ENCODE peak calls at places on chromosomes 3 and 15, in eight cellular contexts. Y, R, V, O, U, L, G and I are unnamed samples.

GRCh38 chr3:30174357-30174756 is 432.0 kb upstream of the TGFBR2 start:
- DNase-seq in V (no peak), U (no peak), L (no peak), G (no peak), R (no peak), O (no peak), Y (no peak), I (no peak)

GRCh38 chr3:98744283-98744682 is 18.9 kb upstream of the ST3GAL6 start:
- DNase-seq in Y (no peak), O (no peak), G (no peak), V (no peak), L (no peak), U (no peak), R (no peak), I (no peak)

GRCh38 chr3:133910422-133910821 is 14.7 kb upstream of the RAB6B start:
- DNase-seq in Y (no peak), U (no peak), G (no peak), O (no peak), L (peak; percentile 69), V (no peak), R (no peak), I (no peak)

GRCh38 chr3:88003115-88003755 is 55.6 kb downstream of the CGGBP1 start:
- DNase-seq in O (peak; percentile 23), R (no peak), U (peak; percentile 26), L (peak; percentile 76), V (peak; percentile 49), Y (peak; percentile 61), G (peak; percentile 25), I (no peak)

GRCh38 chr3:71600646-71601288 is 17.2 kb upstream of the FOXP1 start:
- DNase-seq in U (peak; percentile 27), V (no peak), Y (no peak), G (no peak), O (no peak), R (no peak), L (no peak), I (no peak)

GRCh38 chr3:94587291-94587690 is 524.4 kb downstream of the NSUN3 start:
- DNase-seq in L (no peak), Y (no peak), O (no peak), G (no peak), U (no peak), R (no peak), V (no peak), I (no peak)

GRCh38 chr15:67224889-67225288 is 29.6 kb downstream of the AAGAB start:
- DNase-seq in G (no peak), L (no peak), R (no peak), O (no peak), U (no peak), V (no peak), Y (peak; percentile 7), I (no peak)

GRCh38 chr15:42453826-42454225 is 37.1 kb downstream of the ZNF106 start:
- DNase-seq in V (no peak), R (no peak), Y (no peak), O (no peak), G (no peak), U (no peak), L (no peak), I (no peak)

GRCh38 chr15:64112904-64113303 is 17.1 kb downstream of the SNX1 start:
- DNase-seq in Y (no peak), L (no peak), U (no peak), V (peak; percentile 52), O (no peak), G (no peak), R (no peak), I (no peak)

GRCh38 chr3:123081718-123082369 is 15.0 kb downstream of the PDIA5 start:
- DNase-seq in G (no peak), Y (no peak), U (no peak), O (no peak), R (no peak), L (no peak), V (no peak), I (no peak)

DNA sequence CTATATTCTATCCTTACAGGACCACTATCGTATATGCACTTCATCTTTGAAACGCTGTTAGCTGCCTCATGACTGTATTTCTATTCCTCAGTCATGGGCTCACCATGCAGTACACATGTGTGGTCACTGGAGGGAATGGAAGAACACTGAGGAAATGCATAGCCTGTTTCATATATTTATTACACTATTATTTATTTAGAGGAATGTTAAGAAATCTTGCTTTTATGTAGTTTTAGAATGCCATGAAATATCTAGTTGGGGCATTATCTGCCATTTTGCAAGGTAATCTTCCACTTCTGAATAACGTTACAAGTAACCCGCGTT is 155.7 kb downstream of the IGF1R start:
- DNase-seq in R (no peak), Y (no peak), L (no peak), G (no peak), O (no peak), V (peak; percentile 17), U (no peak), I (no peak)
- TF ChIP-seq CTCF in R (peak; percentile 40), Y (peak; percentile 26), L (no peak), G (no peak), O (no peak), V (peak; percentile 18), U (no peak), I (peak; percentile 24)

GRCh38 chr15:89822951-89823701 is 8.5 kb upstream of the ANPEP start:
- DNase-seq in O (no peak), L (no peak), R (peak; percentile 28), Y (no peak), U (no peak), G (no peak), V (peak; percentile 18), I (no peak)

GRCh38 chr15:89823836-89824606 is 9.4 kb upstream of the ANPEP start:
- DNase-seq in G (no peak), V (no peak), R (no peak), O (no peak), U (no peak), Y (no peak), L (no peak), I (no peak)

GRCh38 chr15:89824607-89824867 is 9.9 kb upstream of the ANPEP start:
- DNase-seq in R (peak; percentile 40), U (no peak), Y (no peak), O (no peak), L (peak; percentile 38), G (no peak), V (no peak), I (no peak)

GRCh38 chr15:89826671-89827655 is 12.3 kb upstream of the ANPEP start:
- DNase-seq in V (no peak), L (no peak), R (no peak), O (no peak), Y (no peak), U (no peak), G (no peak), I (no peak)

GRCh38 chr15:89825264-89825940 is 10.8 kb upstream of the ANPEP start:
- DNase-seq in R (no peak), L (no peak), V (no peak), O (no peak), G (no peak), Y (no peak), U (no peak), I (no peak)
- H3K4me1 ChIP-seq in R (no peaks in the 10 kb centered on the region), L (no peaks in the 10 kb centered on the region), V (peaks cover 27% of the 10 kb centered on the region), O (peaks cover 51% of the 10 kb centered on the region), G (peaks cover 57% of the 10 kb centered on the region), Y (peaks cover 15% of the 10 kb centered on the region), U (peaks cover 13% of the 10 kb centered on the region), I (no peaks in the 10 kb centered on the region)

DNA sequence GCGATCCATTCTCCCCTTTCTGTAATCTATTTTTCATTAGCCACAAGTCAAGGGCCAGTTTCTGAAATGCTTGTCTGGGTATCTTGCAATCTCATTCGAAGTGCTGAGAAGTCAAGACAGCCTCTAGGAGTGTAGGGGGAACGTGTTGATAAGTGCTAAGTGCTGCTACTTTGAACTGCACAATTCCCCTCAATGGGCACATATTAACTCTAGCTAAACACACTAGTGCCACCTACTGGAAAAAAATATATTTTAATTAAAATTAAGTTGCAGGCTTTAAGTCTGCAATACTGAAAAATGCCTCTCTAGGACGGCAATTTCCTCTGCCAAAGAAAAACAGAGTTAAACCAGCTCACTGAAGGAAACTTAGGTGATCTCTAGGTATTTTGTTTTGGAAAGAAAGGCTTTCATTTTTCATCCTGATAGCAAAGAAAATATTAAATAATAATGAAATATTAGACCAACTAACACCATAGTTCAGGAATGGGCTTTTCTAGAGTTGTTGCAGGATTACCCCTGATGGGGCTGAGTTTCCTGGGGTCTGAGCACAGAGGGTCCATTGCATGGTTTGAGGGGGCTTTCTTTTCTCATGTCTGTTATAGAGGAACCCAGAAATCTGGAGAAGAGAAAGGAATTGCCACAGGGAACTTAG is 181.9 kb upstream of the KBTBD8 start:
- DNase-seq in O (peak; percentile 59), R (no peak), L (peak; percentile 82), U (peak; percentile 16), G (peak; percentile 2), Y (peak; percentile 71), V (peak; percentile 83), I (peak; percentile 23)
- H3K4me2 ChIP-seq in O (no peak overlapping the region), R (no peak overlapping the region), L (no peak overlapping the region), U (no peak overlapping the region), G (no peak overlapping the region), Y (no peak overlapping the region), V (no peak overlapping the region), I (no peak overlapping the region)

DNA sequence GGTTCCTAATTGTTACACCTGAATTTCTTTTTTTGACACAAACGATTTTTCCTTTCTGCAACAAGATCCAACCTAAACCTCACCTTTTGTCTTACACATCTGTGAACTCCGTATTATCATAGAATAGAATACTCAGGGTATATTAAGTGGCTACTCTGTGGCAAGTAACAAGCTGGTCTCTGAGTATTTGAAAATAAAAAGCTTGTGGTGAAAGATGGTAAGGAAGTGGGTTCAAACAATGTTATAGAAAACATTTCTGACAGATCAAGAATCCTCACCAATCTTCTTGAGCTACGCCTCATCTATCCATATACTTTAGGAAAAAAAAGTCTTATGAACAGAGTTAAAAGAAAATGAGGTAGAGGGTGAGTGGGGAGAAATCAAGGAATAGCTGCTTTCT is 3.5 kb upstream of the ANKRD28 start:
- DNase-seq in Y (no peak), O (no peak), G (no peak), U (no peak), V (no peak), L (no peak), R (no peak), I (no peak)
- TF ChIP-seq CTCF in Y (no peak), O (no peak), G (no peak), U (no peak), V (no peak), L (no peak), R (no peak), I (no peak)